ENCODE peak calls at places on chromosomes 5 and 9, in nine cellular contexts. A is activated effector memory CD4-positive, alpha-beta T cell treated with Interleukin-2 at 50 U/mL for 16 hours; V is cardiac fibroblast; M is skeletal muscle cell; P is heart right ventricle; Y is CD4-positive, alpha-beta memory T cell; W is uterus; L is stimulated activated CD8-positive, alpha-beta memory T cell treated with anti-CD3 and anti-CD28 coated beads, Interleukin-15, amount 100 ng/mL, for 24 hours; H is astrocyte. X is an unnamed sample.

GRCh38 chr5:109826-110225 is 17.9 kb downstream of the PLEKHG4B start:
- DNase-seq in V (no peak), M (no peak), W (no peak), A (no peak), Y (no peak), P (no peak), H (no peak), L (no peak), X (no peak)

GRCh38 chr5:81838307-81838906 is 87.5 kb upstream of the SSBP2 start:
- DNase-seq in W (no peak), Y (peak), M (no peak), V (peak), L (no peak), P (no peak), A (no peak), H (no peak), X (no peak)

GRCh38 chr5:148875205-148875875 is 48.9 kb downstream of the ADRB2 start:
- DNase-seq in M (no peak), V (peak), H (peak), P (peak), A (no peak), L (no peak), W (peak), Y (no peak), X (no peak)

GRCh38 chr5:177378884-177379883 is 5.0 kb upstream of the SLC34A1 start:
- DNase-seq in V (peak), H (peak), P (no peak), M (peak), W (no peak), Y (no peak), A (no peak), L (no peak), X (no peak)

GRCh38 chr5:17065468-17065867 is 129.4 kb upstream of the MYO10 start:
- DNase-seq in W (no peak), Y (no peak), L (no peak), M (no peak), A (no peak), P (no peak), H (no peak), V (no peak), X (no peak)

GRCh38 chr5:101717729-101718128 is 578.4 kb downstream of the SLCO4C1 start:
- DNase-seq in M (no peak), P (no peak), Y (no peak), L (no peak), H (no peak), V (no peak), W (no peak), A (no peak), X (no peak)

GRCh38 chr9:16618524-16618923 is 251.9 kb downstream of the BNC2 start:
- DNase-seq in H (no peak), Y (no peak), P (no peak), W (no peak), V (no peak), A (no peak), M (no peak), L (no peak), X (no peak)

GRCh38 chr9:29798599-29798998 is 2225.3 kb upstream of the C9orf72 start:
- DNase-seq in Y (no peak), L (no peak), P (no peak), W (no peak), A (no peak), H (no peak), V (no peak), M (no peak), X (no peak)

GRCh38 chr5:90747693-90748092 is 189.1 kb downstream of the ADGRV1 start:
- DNase-seq in P (no peak), L (no peak), Y (no peak), V (no peak), M (no peak), W (no peak), H (no peak), A (no peak), X (no peak)

GRCh38 chr5:36029914-36030313 is 36.8 kb downstream of the UGT3A2 start:
- DNase-seq in L (no peak), M (no peak), V (no peak), Y (no peak), H (no peak), P (no peak), A (no peak), W (no peak), X (no peak)

GRCh38 chr5:68884893-68885292 is 208.9 kb upstream of the SLC30A5 start:
- DNase-seq in L (no peak), A (no peak), M (no peak), W (no peak), Y (no peak), V (peak), H (no peak), P (no peak), X (no peak)

GRCh38 chr5:67495072-67495471 is 298.5 kb upstream of the CD180 start:
- DNase-seq in H (no peak), L (no peak), P (no peak), W (no peak), V (no peak), M (no peak), A (no peak), Y (no peak), X (no peak)

GRCh38 chr5:437281-437771 is 5.7 kb upstream of the EXOC3 start:
- DNase-seq in V (no peak), H (no peak), L (no peak), Y (no peak), M (no peak), P (no peak), W (no peak), A (no peak), X (no peak)

GRCh38 chr5:160452721-160453263 is 31.1 kb downstream of the PTTG1 start:
- DNase-seq in W (no peak), Y (no peak), P (no peak), M (no peak), H (no peak), L (no peak), V (no peak), A (no peak), X (no peak)

GRCh38 chr9:132834343-132834742 is 43.7 kb downstream of the AK8 start:
- DNase-seq in W (no peak), Y (no peak), M (no peak), P (no peak), A (no peak), L (no peak), V (no peak), H (no peak), X (no peak)

GRCh38 chr5:141681695-141682641 is at the start of gene ARAP3:
- DNase-seq in P (peak), L (no peak), V (peak), W (peak), M (peak), A (peak), Y (no peak), H (peak), X (peak)

GRCh38 chr9:88387733-88388202 is 476 bp upstream of the SPIN1 start:
- DNase-seq in H (peak), Y (no peak), P (peak), L (no peak), A (peak), W (peak), M (no peak), V (peak), X (peak)

GRCh38 chr9:16871358-16872151 is 1.1 kb upstream of the BNC2 start:
- DNase-seq in H (peak), W (peak), L (no peak), V (peak), Y (no peak), P (peak), A (no peak), M (no peak), X (no peak)

GRCh38 chr5:81696418-81697397 is 54.2 kb downstream of the SSBP2 start:
- DNase-seq in H (no peak), A (no peak), V (no peak), P (no peak), Y (no peak), L (no peak), W (no peak), M (no peak), X (no peak)

GRCh38 chr5:7209583-7210139 is 186.3 kb upstream of the ADCY2 start:
- DNase-seq in Y (no peak), H (no peak), V (no peak), A (no peak), W (no peak), M (no peak), P (no peak), L (no peak), X (no peak)

GRCh38 chr9:107486674-107487520 is 2.7 kb downstream of the KLF4 start:
- DNase-seq in L (no peak), W (peak), M (no peak), P (peak), Y (no peak), A (no peak), V (no peak), H (no peak), X (no peak)

GRCh38 chr5:41575110-41575779 is 64.8 kb upstream of the PLCXD3 start:
- DNase-seq in L (no peak), P (no peak), W (no peak), M (no peak), A (no peak), Y (no peak), V (no peak), H (no peak), X (no peak)

GRCh38 chr5:78345485-78345884 is 14.9 kb upstream of the SCAMP1 start:
- DNase-seq in A (no peak), W (no peak), M (peak), L (no peak), Y (no peak), P (peak), H (peak), V (peak), X (no peak)

GRCh38 chr9:4640027-4640426 is 22.1 kb upstream of the PLPP6 start:
- DNase-seq in W (no peak), M (no peak), H (peak), Y (peak), P (no peak), L (no peak), V (peak), A (peak), X (no peak)

GRCh38 chr9:71820516-71820915 is 52.2 kb upstream of the CEMIP2 start:
- DNase-seq in A (no peak), W (no peak), M (no peak), V (peak), H (no peak), L (no peak), P (no peak), Y (no peak), X (no peak)

GRCh38 chr5:127647361-127647958 is 1.4 kb upstream of the CTXN3 start:
- DNase-seq in W (no peak), H (no peak), M (no peak), Y (no peak), A (no peak), L (no peak), V (no peak), P (no peak), X (no peak)

GRCh38 chr9:959914-960313 is 16.5 kb upstream of the DMRT3 start:
- DNase-seq in P (no peak), W (no peak), Y (no peak), M (no peak), A (no peak), V (no peak), H (no peak), L (no peak), X (no peak)

GRCh38 chr5:43700591-43700990 is 97.6 kb downstream of the NNT start:
- DNase-seq in P (no peak), W (no peak), H (no peak), M (no peak), Y (no peak), A (no peak), L (no peak), V (no peak), X (no peak)

GRCh38 chr9:135797507-135798302 is 95.7 kb downstream of the KCNT1 start:
- DNase-seq in W (no peak), H (no peak), M (no peak), V (peak), L (no peak), Y (no peak), A (no peak), P (peak), X (no peak)

GRCh38 chr5:51908215-51908614 is 525.0 kb downstream of the ISL1 start:
- DNase-seq in M (no peak), H (no peak), A (no peak), L (no peak), V (no peak), P (no peak), Y (no peak), W (no peak), X (no peak)

GRCh38 chr5:139474815-139475791 is 4.3 kb downstream of the SMIM33 start:
- DNase-seq in H (peak), A (no peak), W (peak), M (peak), Y (no peak), V (peak), P (no peak), L (no peak), X (no peak)

GRCh38 chr9:18985464-18985951 is 47.5 kb downstream of the SAXO1 start:
- DNase-seq in L (no peak), P (no peak), M (no peak), Y (no peak), V (no peak), A (no peak), W (no peak), H (no peak), X (no peak)

GRCh38 chr9:81519816-81520215 is 169.5 kb downstream of the TLE1 start:
- DNase-seq in P (no peak), A (no peak), V (no peak), Y (no peak), M (no peak), H (no peak), W (no peak), L (no peak), X (no peak)

GRCh38 chr9:131755541-131756198 is 15.8 kb upstream of the RAPGEF1 start:
- DNase-seq in M (no peak), V (peak), W (peak), L (peak), H (peak), A (peak), P (peak), Y (peak), X (peak)

GRCh38 chr5:18560602-18561001 is 926.3 kb downstream of the TAF11L14 start:
- DNase-seq in A (no peak), V (no peak), M (no peak), Y (no peak), H (no peak), L (no peak), W (no peak), P (no peak), X (no peak)

GRCh38 chr9:135413461-135413860 is 66.1 kb upstream of the PPP1R26 start:
- DNase-seq in H (no peak), L (no peak), W (no peak), M (no peak), Y (no peak), A (no peak), P (no peak), V (no peak), X (peak)

GRCh38 chr9:98983295-98984268 is 39.9 kb downstream of the COL15A1 start:
- DNase-seq in L (no peak), Y (no peak), W (no peak), A (no peak), H (peak), V (peak), P (no peak), M (peak), X (no peak)

X was measured in breast epithelium.